ENCODE peak calls at places on chromosomes 4 and X, in nine cellular contexts. R is effector CD4-positive, alpha-beta T cell; Q is psoas muscle; B is WTC11; S is central memory CD4-positive, alpha-beta T cell; U is mucosa of descending colon; M is hepatocyte; T is GM06990; D is iris pigment epithelial cell. P is an unnamed sample.

GRCh38 chrX:54413753-54414152 is 26.5 kb upstream of the TSR2 start:
- DNase-seq in U (no peak), R (no peak), D (peak; percentile 4), S (no peak), Q (no peak), B (no peak), T (no peak), M (peak; percentile 10), P (no peak)

GRCh38 chr4:48654015-48654664 is 125.9 kb downstream of the FRYL start:
- DNase-seq in R (no peak), B (no peak), S (no peak), T (no peak), U (no peak), D (peak; percentile 46), Q (no peak), M (no peak), P (no peak)

GRCh38 chr4:60805500-60806313 is 394.4 kb upstream of the ADGRL3 start:
- DNase-seq in R (no peak), B (no peak), D (peak; percentile 44), M (peak; percentile 48), Q (no peak), S (no peak), U (no peak), T (no peak), P (peak; percentile 13)

GRCh38 chrX:14902536-14902935 is 29.3 kb downstream of the MOSPD2 start:
- DNase-seq in S (no peak), U (no peak), Q (no peak), B (no peak), R (no peak), T (no peak), D (no peak), M (no peak), P (no peak)

GRCh38 chrX:68672581-68673318 is 25.3 kb downstream of the STARD8 start:
- DNase-seq in D (no peak), B (peak; percentile 36), T (no peak), R (no peak), U (no peak), Q (peak; percentile 46), S (no peak), M (no peak), P (no peak)

GRCh38 chr4:832536-832935 is 6.6 kb upstream of the CPLX1 start:
- DNase-seq in M (no peak), Q (no peak), S (no peak), D (no peak), R (no peak), U (no peak), T (no peak), B (no peak), P (no peak)

GRCh38 chr4:109389367-109390118 is 44.1 kb upstream of the SEC24B start:
- DNase-seq in M (peak; percentile 11), T (no peak), B (no peak), S (no peak), Q (no peak), R (no peak), U (no peak), D (no peak), P (peak; percentile 32)

GRCh38 chrX:46180258-46180687 is 364.9 kb downstream of the ZNF674 start:
- DNase-seq in S (no peak), R (no peak), U (no peak), T (peak; percentile 22), D (peak; percentile 73), Q (no peak), B (no peak), M (no peak), P (peak; percentile 62)

GRCh38 chr4:184599492-184600135 is 49.6 kb downstream of the CASP3 start:
- DNase-seq in U (no peak), Q (no peak), S (no peak), M (no peak), T (no peak), B (no peak), D (peak; percentile 91), R (no peak), P (no peak)

GRCh38 chrX:48617542-48618340 is 20.4 kb downstream of the WDR13 start:
- DNase-seq in R (no peak), U (no peak), T (no peak), S (no peak), D (peak; percentile 56), M (no peak), B (no peak), Q (no peak), P (no peak)

GRCh38 chrX:135688137-135688536 is 25.3 kb upstream of the CT45A1 start:
- DNase-seq in Q (no peak), M (no peak), D (no peak), T (no peak), B (peak; percentile 57), R (no peak), S (no peak), U (no peak), P (peak; percentile 26)

GRCh38 chr4:112895785-112896184 is 153.7 kb upstream of the ANK2 start:
- DNase-seq in T (no peak), Q (no peak), S (no peak), R (no peak), B (peak; percentile 18), U (no peak), M (no peak), D (peak; percentile 11), P (no peak)

GRCh38 chr4:2350982-2351381 is 67.5 kb downstream of the ZFYVE28 start:
- DNase-seq in D (no peak), Q (no peak), S (no peak), U (no peak), T (no peak), B (no peak), R (no peak), M (no peak), P (no peak)

GRCh38 chr4:153038493-153039311 is 102.6 kb downstream of the FHDC1 start:
- DNase-seq in D (no peak), B (no peak), S (no peak), T (no peak), U (no peak), R (no peak), Q (no peak), M (peak; percentile 69), P (no peak)

GRCh38 chr4:7366180-7366957 is 68.4 kb downstream of the PSAPL1 start:
- DNase-seq in T (no peak), B (no peak), S (no peak), M (no peak), U (no peak), D (no peak), Q (no peak), R (no peak), P (no peak)

GRCh38 chr4:142845293-142846070 is 619 bp downstream of the INPP4B start:
- DNase-seq in S (no peak), M (peak; percentile 28), U (peak; percentile 55), R (no peak), D (peak; percentile 8), Q (peak; percentile 14), B (peak; percentile 38), T (peak; percentile 4), P (no peak)

GRCh38 chr4:107497054-107497453 is 223.0 kb downstream of the PAPSS1 start:
- DNase-seq in R (no peak), U (no peak), B (no peak), M (no peak), D (no peak), S (no peak), Q (no peak), T (no peak), P (no peak)

GRCh38 chrX:107706309-107706708 is 69.3 kb downstream of the TSC22D3 start:
- DNase-seq in T (no peak), Q (no peak), R (no peak), S (no peak), B (no peak), M (no peak), D (no peak), U (no peak), P (no peak)

GRCh38 chr4:48431401-48431800 is 51.7 kb upstream of the SLC10A4 start:
- DNase-seq in D (no peak), R (no peak), Q (no peak), B (no peak), S (no peak), U (no peak), M (no peak), T (no peak), P (no peak)

GRCh38 chr4:48137766-48138349 is 3.8 kb upstream of the TXK start:
- DNase-seq in B (no peak), T (no peak), M (no peak), D (no peak), R (no peak), Q (no peak), U (no peak), S (peak; percentile 7), P (no peak)

GRCh38 chrX:15686818-15687685 is 22.4 kb upstream of the CLTRN start:
- DNase-seq in D (peak; percentile 55), B (peak; percentile 30), S (peak; percentile 69), U (no peak), M (peak; percentile 84), Q (no peak), T (no peak), R (peak; percentile 65), P (peak; percentile 64)

GRCh38 chr4:14566518-14566917 is 435.8 kb upstream of the CPEB2 start:
- DNase-seq in Q (no peak), M (no peak), B (no peak), D (peak; percentile 31), R (no peak), S (no peak), U (no peak), T (no peak), P (no peak)

GRCh38 chrX:153414838-153415552 is 3.7 kb downstream of the ZFP92 start:
- DNase-seq in U (no peak), T (no peak), D (peak; percentile 44), Q (no peak), B (no peak), S (no peak), M (no peak), R (no peak), P (no peak)

GRCh38 chr4:169333265-169333664 is 62.5 kb upstream of the SH3RF1 start:
- DNase-seq in R (no peak), M (no peak), T (no peak), S (no peak), U (no peak), Q (no peak), B (no peak), D (no peak), P (no peak)

GRCh38 chr4:26307027-26307426 is 13.8 kb upstream of the RBPJ start:
- DNase-seq in Q (no peak), U (no peak), M (no peak), T (no peak), B (no peak), D (no peak), R (no peak), S (no peak), P (no peak)